ENCODE peak calls at places on chromosomes 12 and 14, in ten cellular contexts. Y is dorsolateral prefrontal cortex, T is body of pancreas, W is brain microvascular endothelial cell, P is fibroblast of mammary gland, K is AG04449, B is foreskin fibroblast, E is pancreas, J is uterus, V is IMR-90. H is an unnamed sample.
A peak's percentile ranks its signal among the peaks of the same experiment; 100 is the strongest.

GRCh38 chr14:71286126-71286525 is 378.9 kb downstream of the PCNX1 start:
- DNase-seq in Y (no peak), T (no peak), W (no peak), P (no peak), K (no peak), B (no peak), E (no peak), J (no peak), V (no peak), H (no peak)

GRCh38 chr12:9347328-9348127 is 139.3 kb upstream of the PZP start:
- DNase-seq in Y (no peak), T (no peak), W (peak; percentile 4), P (peak; percentile 52), K (no peak), B (no peak), E (no peak), J (no peak), V (peak; percentile 13), H (no peak)

GRCh38 chr12:21434704-21435103 is 2.8 kb upstream of the PYROXD1 start:
- DNase-seq in Y (no peak), T (no peak), W (no peak), P (no peak), K (no peak), B (no peak), E (no peak), J (no peak), V (no peak), H (no peak)

GRCh38 chr12:121783771-121784170 is 9.7 kb downstream of the RHOF start:
- DNase-seq in Y (no peak), T (no peak), W (no peak), P (peak; percentile 70), K (no peak), B (no peak), E (no peak), J (no peak), V (no peak), H (no peak)

GRCh38 chr14:53327716-53328115 is 174.6 kb upstream of the DDHD1 start:
- DNase-seq in Y (no peak), T (no peak), W (peak; percentile 57), P (peak; percentile 89), K (no peak), B (peak; percentile 77), E (no peak), J (peak; percentile 24), V (peak; percentile 69), H (peak; percentile 9)

GRCh38 chr14:49687942-49688700 is at the start of gene POLE2:
- DNase-seq in Y (peak; percentile 55), T (peak; percentile 73), W (peak; percentile 45), P (peak; percentile 63), K (no peak), B (peak; percentile 58), E (peak; percentile 66), J (peak; percentile 74), V (peak; percentile 47), H (no peak)

GRCh38 chr12:51910691-51911090 is 3.4 kb downstream of the ACVRL1 start:
- DNase-seq in Y (no peak), T (no peak), W (no peak), P (no peak), K (no peak), B (no peak), E (no peak), J (no peak), V (no peak), H (no peak)

GRCh38 chr12:20547788-20548575 is 147.2 kb upstream of the SLCO1C1 start:
- DNase-seq in Y (no peak), T (no peak), W (peak; percentile 23), P (peak; percentile 34), K (no peak), B (no peak), E (no peak), J (no peak), V (peak; percentile 45), H (peak; percentile 26)

GRCh38 chr12:116426391-116427136 is 132.6 kb upstream of the MAP1LC3B2 start:
- DNase-seq in Y (no peak), T (peak; percentile 36), W (peak; percentile 97), P (peak; percentile 98), K (peak; percentile 96), B (peak; percentile 97), E (no peak), J (peak; percentile 88), V (peak; percentile 98), H (peak; percentile 94)

GRCh38 chr14:91573894-91574837 is 64.1 kb upstream of the PPP4R3A start:
- DNase-seq in Y (peak; percentile 27), T (peak; percentile 38), W (peak; percentile 31), P (peak; percentile 71), K (peak; percentile 5), B (peak; percentile 54), E (peak; percentile 16), J (peak; percentile 22), V (peak; percentile 25), H (peak; percentile 3)

GRCh38 chr14:35338731-35339405 is 46.7 kb downstream of the PSMA6 start:
- DNase-seq in Y (no peak), T (no peak), W (no peak), P (no peak), K (no peak), B (no peak), E (no peak), J (no peak), V (no peak), H (no peak)

GRCh38 chr14:35335388-35336092 is 43.4 kb downstream of the PSMA6 start:
- DNase-seq in Y (no peak), T (peak; percentile 86), W (no peak), P (peak; percentile 21), K (no peak), B (peak; percentile 29), E (peak; percentile 77), J (peak; percentile 72), V (no peak), H (no peak)

GRCh38 chr14:35337557-35338255 is 45.5 kb downstream of the PSMA6 start:
- DNase-seq in Y (no peak), T (no peak), W (no peak), P (no peak), K (no peak), B (no peak), E (no peak), J (no peak), V (no peak), H (no peak)

GRCh38 chr14:35336171-35337073 is 44.2 kb downstream of the PSMA6 start:
- DNase-seq in Y (no peak), T (peak; percentile 95), W (peak; percentile 47), P (peak; percentile 98), K (no peak), B (peak; percentile 48), E (peak; percentile 84), J (peak; percentile 98), V (peak; percentile 85), H (no peak)

DNA sequence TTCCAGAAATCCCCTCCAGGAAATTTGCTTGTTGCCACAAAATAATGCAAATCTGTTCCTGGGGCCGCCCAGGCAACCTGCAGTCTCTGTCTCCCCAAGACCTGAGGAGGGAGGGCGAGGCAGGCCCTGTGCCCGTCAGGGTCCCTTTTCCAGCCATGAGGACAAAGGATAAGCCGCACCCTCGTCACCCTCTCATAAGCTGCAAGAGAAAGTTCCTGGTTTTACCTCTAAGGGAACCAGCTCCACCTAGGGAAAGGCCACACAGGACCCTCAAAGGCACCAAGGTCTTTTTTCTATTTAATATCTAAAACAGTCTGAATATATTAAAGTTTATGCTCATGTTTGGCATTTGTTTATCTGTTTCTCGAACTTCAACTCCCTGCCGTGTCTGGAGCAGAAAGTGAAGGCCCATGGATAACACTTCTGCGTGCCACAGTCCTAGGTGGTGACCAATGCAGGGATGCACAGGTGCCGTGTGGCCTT is 44.9 kb downstream of the PSMA6 start:
- DNase-seq in Y (no peak), T (no peak), W (no peak), P (no peak), K (no peak), B (no peak), E (no peak), J (no peak), V (no peak), H (no peak)
- TF ChIP-seq CTCF in Y (no peak), T (no peak), W (no peak), P (no peak), K (no peak), B (no peak), E (no peak), J (no peak), V (no peak), H (no peak)

DNA sequence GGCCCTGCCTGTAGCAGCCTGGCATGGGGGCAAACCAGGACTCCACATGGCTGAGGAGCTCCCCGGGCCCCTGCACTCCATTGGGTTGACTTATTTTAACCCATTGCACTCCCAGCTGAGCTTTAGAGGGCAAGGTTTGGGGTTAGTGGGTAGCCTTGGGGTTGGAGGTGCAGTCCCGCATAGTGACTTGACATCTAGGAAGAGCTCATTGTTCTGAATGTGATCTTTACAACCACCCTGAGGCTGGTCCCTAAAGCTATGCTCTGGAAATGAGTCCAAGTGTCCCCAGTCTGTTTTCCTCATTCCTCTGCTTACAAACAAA is 36.4 kb downstream of the NFKBIA start:
- DNase-seq in Y (no peak), T (no peak), W (no peak), P (no peak), K (no peak), B (no peak), E (no peak), J (no peak), V (no peak), H (no peak)
- H3K4me3 ChIP-seq in Y (no peak overlapping the region), T (no peak overlapping the region), W (no peak overlapping the region), P (no peak overlapping the region), K (no peak overlapping the region), B (no peak overlapping the region), E (no peak overlapping the region), J (no peak overlapping the region), V (no peak overlapping the region), H (no peak overlapping the region)

GRCh38 chr14:61331992-61332657 is 10.7 kb downstream of the PRKCH start:
- DNase-seq in Y (no peak), T (no peak), W (no peak), P (no peak), K (no peak), B (no peak), E (no peak), J (no peak), V (no peak), H (no peak)

GRCh38 chr14:61329478-61330051 is 8.2 kb downstream of the PRKCH start:
- DNase-seq in Y (no peak), T (no peak), W (no peak), P (no peak), K (no peak), B (no peak), E (no peak), J (no peak), V (no peak), H (no peak)

GRCh38 chr14:61332658-61333029 is 11.3 kb downstream of the PRKCH start:
- DNase-seq in Y (no peak), T (no peak), W (no peak), P (no peak), K (no peak), B (no peak), E (no peak), J (no peak), V (no peak), H (no peak)

GRCh38 chr14:61328629-61329262 is 7.4 kb downstream of the PRKCH start:
- DNase-seq in Y (no peak), T (no peak), W (no peak), P (no peak), K (no peak), B (no peak), E (no peak), J (no peak), V (no peak), H (no peak)

GRCh38 chr14:61330511-61330910 is 9.1 kb downstream of the PRKCH start:
- DNase-seq in Y (no peak), T (no peak), W (no peak), P (no peak), K (no peak), B (no peak), E (no peak), J (no peak), V (no peak), H (no peak)
- TF ChIP-seq CTCF in Y (no peak), T (no peak), W (no peak), P (no peak), K (no peak), B (no peak), E (no peak), J (no peak), V (no peak), H (no peak)

GRCh38 chr12:128815779-128816642 is 7.7 kb downstream of the SLC15A4 start:
- DNase-seq in Y (no peak), T (no peak), W (no peak), P (no peak), K (no peak), B (no peak), E (no peak), J (no peak), V (no peak), H (no peak)
- H3K4me3 ChIP-seq in Y (no peak overlapping the region), T (no peak overlapping the region), W (no peak overlapping the region), P (no peak overlapping the region), K (no peak overlapping the region), B (no peak overlapping the region), E (no peak overlapping the region), J (no peak overlapping the region), V (no peak overlapping the region), H (no peak overlapping the region)

H was measured in BJ.